ENCODE peak calls at places on chromosomes 16 and 17, in seven cellular contexts. L, G, V, Z, P, A and F are unnamed samples. For H3K27me3, the result is how much of the 10 kb centered on the place peaks cover.

GRCh38 chr17:76707985-76708807 is 2.6 kb downstream of the MXRA7 start:
- DNase-seq in L (no peak), G (no peak), V (peak), Z (no peak), P (no peak), A (no peak), F (no peak)

GRCh38 chr17:75826561-75827290 is 17.5 kb downstream of the UNC13D start:
- DNase-seq in L (no peak), G (no peak), V (no peak), Z (no peak), P (no peak), A (no peak), F (no peak)

GRCh38 chr17:55421179-55421934 is at the start of gene MMD:
- DNase-seq in L (no peak), G (peak), V (no peak), Z (peak), P (peak), A (no peak), F (no peak)

GRCh38 chr16:88478889-88479794 is 26.1 kb downstream of the ZFPM1 start:
- DNase-seq in L (no peak), G (no peak), V (no peak), Z (no peak), P (no peak), A (no peak), F (no peak)

GRCh38 chr17:46877466-46877865 is 26.1 kb downstream of the WNT9B start:
- DNase-seq in L (no peak), G (no peak), V (peak), Z (no peak), P (no peak), A (no peak), F (no peak)

GRCh38 chr16:75486014-75486404 is 9.2 kb downstream of the CHST6 start:
- DNase-seq in L (peak), G (no peak), V (no peak), Z (no peak), P (no peak), A (no peak), F (no peak)

GRCh38 chr17:32970281-32970680 is 21.4 kb upstream of the SPACA3 start:
- DNase-seq in L (peak), G (peak), V (no peak), Z (no peak), P (peak), A (no peak), F (no peak)

GRCh38 chr16:13503960-13504635 is 415.9 kb upstream of the ERCC4 start:
- DNase-seq in L (no peak), G (no peak), V (no peak), Z (no peak), P (no peak), A (no peak), F (no peak)

DNA sequence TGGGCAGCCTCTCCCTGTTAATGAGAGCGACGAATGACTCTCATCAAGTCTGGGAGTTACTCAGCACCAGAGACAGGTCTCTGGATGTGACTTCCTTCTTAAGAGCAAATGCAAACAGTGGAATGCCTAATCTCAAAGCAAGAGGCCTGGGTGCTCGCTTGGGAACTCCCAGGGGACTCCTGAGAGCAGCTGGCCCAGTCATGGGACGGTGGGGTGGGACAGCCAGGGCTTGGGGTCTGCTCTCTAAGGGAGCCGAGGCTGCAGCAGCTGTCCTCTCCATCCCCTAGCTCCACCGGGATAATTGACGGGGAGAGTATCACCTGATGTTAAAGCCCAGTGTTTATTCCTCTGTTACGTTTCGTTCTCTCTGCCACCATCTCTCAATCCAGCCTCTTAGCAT is 35.2 kb upstream of the CRHR1 start:
- DNase-seq in L (no peak), G (no peak), V (no peak), Z (no peak), P (no peak), A (no peak), F (no peak)
- H3K27me3 ChIP-seq in L (half or more), G (under half), V (half or more), Z (under half), P (under half), A (under half), F (under half)

GRCh38 chr16:85568519-85568918 is 44.6 kb upstream of the GSE1 start:
- DNase-seq in L (no peak), G (no peak), V (no peak), Z (peak), P (no peak), A (no peak), F (no peak)

GRCh38 chr16:85570213-85570734 is 42.8 kb upstream of the GSE1 start:
- DNase-seq in L (peak), G (no peak), V (no peak), Z (no peak), P (no peak), A (no peak), F (no peak)

GRCh38 chr16:85570735-85571562 is 42.2 kb upstream of the GSE1 start:
- DNase-seq in L (peak), G (no peak), V (peak), Z (peak), P (no peak), A (no peak), F (no peak)

GRCh38 chr16:85569039-85569614 is 44.0 kb upstream of the GSE1 start:
- DNase-seq in L (no peak), G (no peak), V (no peak), Z (no peak), P (no peak), A (no peak), F (no peak)

DNA sequence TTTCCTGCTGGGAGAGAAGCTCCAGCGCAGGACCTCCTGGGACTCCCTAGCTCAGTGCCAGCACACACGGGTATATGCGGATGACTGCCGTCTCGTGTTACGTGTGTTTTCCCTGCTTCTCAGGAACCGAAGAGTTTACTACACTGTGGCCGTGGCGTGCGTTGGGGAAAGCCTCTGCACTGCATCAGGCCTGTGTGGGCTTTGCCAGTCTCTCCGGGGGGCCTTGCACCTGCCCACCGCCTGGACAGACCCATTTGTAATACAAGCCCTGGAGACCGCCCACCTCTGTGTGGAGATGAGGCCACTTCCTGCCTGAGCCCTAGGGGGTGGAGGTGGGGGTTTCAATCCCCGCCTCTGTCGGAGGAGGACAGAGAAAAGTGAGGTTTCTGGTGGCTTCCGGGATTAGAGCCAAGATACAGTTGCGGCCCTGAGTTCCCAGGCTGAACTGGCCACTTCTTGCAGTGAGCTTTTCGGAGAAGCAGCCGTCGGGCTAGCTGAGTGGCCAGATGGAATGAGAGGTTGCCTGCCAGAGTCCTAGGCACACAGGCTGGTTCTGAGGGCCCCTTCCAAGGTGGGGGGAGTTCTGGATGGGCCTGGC is 43.4 kb upstream of the GSE1 start:
- DNase-seq in L (peak), G (no peak), V (no peak), Z (no peak), P (no peak), A (peak), F (no peak)
- H3K27ac ChIP-seq in L (peak), G (no peak), V (no peak), Z (peak), P (no peak), A (peak), F (no peak)

DNA sequence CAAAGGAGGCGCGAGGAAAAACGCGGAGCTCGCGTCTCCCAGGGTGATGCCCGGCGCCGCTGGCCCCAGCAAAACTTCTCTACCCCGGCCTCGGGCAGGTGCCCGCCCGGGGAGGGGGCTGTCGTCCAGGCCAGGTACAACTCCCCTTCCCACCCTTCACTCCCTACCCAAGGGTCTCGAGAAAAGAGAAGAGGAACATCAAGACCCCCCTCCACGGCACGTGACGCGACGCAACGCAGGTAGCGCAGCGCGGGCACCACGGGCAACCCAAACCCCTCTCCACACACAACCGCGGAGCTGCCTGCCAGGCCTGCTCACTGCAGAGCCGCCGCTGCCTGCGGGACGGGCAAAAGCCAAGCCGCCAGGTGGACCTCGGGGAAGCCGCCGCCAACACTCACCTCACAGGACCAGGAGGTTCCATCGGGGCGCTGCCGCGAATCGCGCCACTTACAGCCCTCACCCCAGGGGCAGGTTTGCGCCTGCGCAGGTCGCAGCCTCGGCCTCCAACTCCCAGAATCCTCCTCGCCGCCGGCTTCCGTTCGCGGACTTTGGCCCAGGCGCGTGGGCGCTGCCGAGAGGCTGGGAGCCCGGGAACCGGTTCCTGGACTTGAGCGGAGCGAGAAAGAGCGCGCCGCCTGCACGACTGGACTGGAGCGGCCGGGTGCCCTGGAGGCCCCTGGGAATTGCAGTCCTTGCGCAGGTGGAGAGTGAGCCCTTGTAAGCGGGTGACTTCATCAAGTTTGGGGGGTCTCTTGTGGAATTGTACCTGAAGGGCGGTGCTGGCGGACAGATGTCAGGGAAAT is at the start of gene ZNF232:
- DNase-seq in L (peak), G (peak), V (peak), Z (peak), P (peak), A (peak), F (peak)
- TF ChIP-seq CTCF in L (no peak), G (peak), V (no peak), Z (no peak), P (no peak), A (no peak), F (no peak)

DNA sequence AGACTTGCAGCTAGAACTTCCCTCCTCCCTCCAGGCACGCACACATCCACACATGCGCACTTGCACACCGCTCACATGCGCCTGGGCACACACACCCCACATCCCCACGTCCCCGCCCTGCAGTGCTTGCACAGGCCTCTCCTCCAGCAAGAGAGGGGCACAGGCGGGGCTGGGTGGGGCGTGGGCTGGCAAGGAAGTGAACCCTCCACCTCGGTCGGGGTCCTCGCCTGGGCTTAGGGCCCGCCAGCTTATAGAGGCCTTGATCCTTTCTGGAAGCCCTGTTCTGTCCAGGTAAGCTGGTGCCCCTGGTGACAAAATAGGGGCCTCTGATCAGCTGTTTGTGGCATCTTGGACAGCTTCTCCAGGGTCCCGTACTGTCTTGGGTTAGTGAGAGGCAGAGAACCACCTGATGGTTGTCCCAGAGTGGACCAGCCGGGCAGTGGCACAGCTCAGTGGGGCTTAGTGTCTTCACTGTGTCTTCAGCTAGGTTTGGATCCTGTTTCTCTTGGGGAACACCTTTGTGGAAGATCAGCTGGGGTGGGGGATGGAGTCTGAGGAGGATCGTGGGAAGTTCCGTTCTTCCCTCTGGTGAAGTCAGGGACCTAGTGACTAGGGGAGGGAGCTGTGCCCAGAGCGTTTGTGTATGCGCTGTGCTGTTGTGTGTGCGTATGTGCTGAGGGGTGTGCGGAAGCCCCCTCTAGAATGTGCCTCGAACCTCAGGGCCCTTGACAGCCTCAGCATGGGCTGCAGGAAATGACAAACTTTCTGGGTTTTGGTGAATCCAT is 12.1 kb downstream of the TBX4 start:
- DNase-seq in L (no peak), G (no peak), V (no peak), Z (peak), P (no peak), A (no peak), F (no peak)
- H3K27me3 ChIP-seq in L (under half), G (under half), V (half or more), Z (under half), P (under half), A (under half), F (half or more)

GRCh38 chr17:58363457-58364185 is 11.6 kb upstream of the SUPT4H1 start:
- DNase-seq in L (no peak), G (no peak), V (no peak), Z (no peak), P (no peak), A (no peak), F (no peak)

GRCh38 chr17:58364270-58364942 is 12.4 kb upstream of the SUPT4H1 start:
- DNase-seq in L (no peak), G (no peak), V (no peak), Z (peak), P (no peak), A (no peak), F (no peak)

GRCh38 chr17:58367462-58367861 is 15.5 kb upstream of the SUPT4H1 start:
- DNase-seq in L (no peak), G (no peak), V (no peak), Z (no peak), P (no peak), A (no peak), F (no peak)

GRCh38 chr17:58365980-58366595 is 14.1 kb upstream of the SUPT4H1 start:
- DNase-seq in L (peak), G (no peak), V (no peak), Z (no peak), P (no peak), A (no peak), F (no peak)

DNA sequence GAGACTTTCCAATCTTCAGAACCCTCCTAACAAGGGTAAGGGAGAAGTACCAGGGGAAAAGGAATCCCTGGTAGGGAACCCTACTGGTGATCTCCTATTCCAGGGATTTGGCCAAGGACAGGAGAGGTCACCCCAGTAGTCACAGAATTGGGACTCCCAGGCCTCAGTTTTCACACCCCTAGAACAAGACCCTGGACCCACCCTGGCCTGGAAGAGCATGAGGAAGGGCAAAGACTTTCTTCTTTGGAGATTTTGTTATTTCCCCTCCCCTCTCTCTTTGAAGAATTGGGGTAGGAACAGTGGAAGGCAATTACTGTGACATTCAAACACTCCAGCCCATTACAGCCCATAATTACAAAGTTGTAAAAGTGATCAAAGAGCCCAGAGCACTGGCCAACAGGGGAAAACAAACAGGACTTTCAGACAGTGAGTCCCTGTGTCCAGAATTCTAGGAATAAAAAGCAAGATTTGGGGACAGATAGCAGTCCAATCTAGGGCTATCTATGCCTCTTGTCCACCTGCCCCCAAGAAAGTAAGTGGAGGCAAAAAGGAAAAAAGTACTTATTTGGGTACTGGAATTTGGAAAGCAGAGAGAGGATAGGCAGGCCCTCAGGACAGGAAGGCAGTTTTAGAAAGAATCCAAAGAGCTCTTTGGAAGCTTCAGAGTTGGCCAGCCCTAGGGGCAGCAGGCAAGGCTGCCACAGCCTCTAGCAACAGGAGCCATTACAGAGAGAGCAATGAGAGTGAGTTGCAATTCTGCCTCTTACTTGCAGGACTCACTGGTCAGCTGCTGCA is 13.4 kb upstream of the SUPT4H1 start:
- DNase-seq in L (no peak), G (no peak), V (no peak), Z (no peak), P (no peak), A (no peak), F (no peak)
- H3K27ac ChIP-seq in L (peak), G (no peak), V (no peak), Z (peak), P (no peak), A (no peak), F (no peak)

GRCh38 chr17:83069571-83069906 is 9.9 kb upstream of the METRNL start:
- DNase-seq in L (no peak), G (no peak), V (no peak), Z (no peak), P (no peak), A (no peak), F (no peak)

GRCh38 chr17:83067071-83067717 is 12.2 kb upstream of the METRNL start:
- DNase-seq in L (no peak), G (peak), V (peak), Z (peak), P (no peak), A (no peak), F (no peak)

GRCh38 chr17:83068641-83069570 is 10.5 kb upstream of the METRNL start:
- DNase-seq in L (peak), G (no peak), V (no peak), Z (peak), P (no peak), A (no peak), F (no peak)

GRCh38 chr17:83065660-83066542 is 13.5 kb upstream of the METRNL start:
- DNase-seq in L (no peak), G (peak), V (peak), Z (peak), P (peak), A (no peak), F (no peak)

DNA sequence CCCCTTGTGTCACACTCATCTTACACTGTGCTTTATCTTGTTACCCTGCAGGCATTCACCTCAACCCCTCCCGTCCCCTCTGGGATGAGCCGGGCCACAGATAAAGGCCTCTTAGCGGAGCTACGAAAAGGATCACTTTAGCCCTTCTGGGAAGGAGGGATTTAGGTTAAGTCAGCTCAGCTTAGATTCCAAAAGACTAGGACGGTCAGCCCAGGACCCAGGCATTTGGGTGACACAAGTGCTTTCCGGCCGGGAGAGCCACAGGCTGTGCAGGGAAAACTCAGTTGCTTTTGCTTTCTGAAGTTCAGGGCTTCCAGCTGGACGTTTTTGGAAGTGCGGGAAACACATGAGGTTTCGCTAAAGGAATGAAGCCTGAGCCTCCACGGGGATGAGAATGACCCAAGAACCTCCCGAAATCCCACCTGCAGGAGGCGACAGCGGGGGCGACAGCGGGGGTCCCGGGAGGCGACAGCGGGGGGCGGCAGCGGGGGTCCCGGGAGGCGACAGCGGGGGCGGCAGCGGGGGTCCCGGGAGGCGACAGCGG is 11.6 kb upstream of the METRNL start:
- DNase-seq in L (peak), G (no peak), V (peak), Z (peak), P (no peak), A (no peak), F (no peak)
- TF ChIP-seq CTCF in L (no peak), G (no peak), V (no peak), Z (no peak), P (no peak), A (peak), F (no peak)

GRCh38 chr16:80674884-80675283 is 129.5 kb downstream of the CDYL2 start:
- DNase-seq in L (no peak), G (no peak), V (no peak), Z (no peak), P (no peak), A (no peak), F (no peak)
- H3K27me3 ChIP-seq in L (under half), G (under half), V (under half), Z (under half), P (under half), A (under half), F (under half)

DNA sequence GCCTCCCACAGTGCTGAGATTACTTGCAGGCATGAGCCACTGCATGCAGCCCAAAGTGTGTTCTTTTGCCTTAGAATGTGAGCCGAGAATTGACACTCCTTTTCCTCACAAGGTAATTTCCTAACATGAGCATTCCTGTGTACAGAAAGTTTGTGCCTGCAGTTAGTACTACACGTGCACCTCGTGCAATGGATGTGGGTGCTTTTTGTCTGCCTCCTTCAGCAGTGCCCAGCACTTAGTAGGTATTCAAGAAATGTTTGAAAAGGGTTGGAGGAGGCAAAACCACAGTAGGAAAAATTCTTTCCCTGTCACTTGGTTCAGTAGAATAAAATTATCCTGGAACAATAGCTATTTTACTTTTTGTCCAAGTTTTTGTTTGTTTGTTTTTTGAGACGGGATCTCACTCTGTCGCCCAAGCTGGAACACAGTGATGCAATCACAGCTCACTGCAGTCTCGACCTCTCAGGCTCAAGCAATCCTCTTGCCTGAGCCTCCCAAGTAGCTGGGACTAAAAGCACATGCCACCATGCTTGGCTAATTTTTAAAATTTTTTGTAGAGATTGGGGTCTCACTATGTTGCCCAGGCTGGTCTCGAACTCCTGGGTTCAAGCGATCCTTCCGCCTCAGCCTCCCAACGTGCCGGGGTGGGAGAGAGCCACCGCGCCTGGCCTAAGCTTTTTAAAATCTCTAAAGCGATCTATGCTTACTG is 2.4 kb downstream of the NDE1 start:
- DNase-seq in L (no peak), G (no peak), V (no peak), Z (no peak), P (no peak), A (no peak), F (no peak)
- H3K27ac ChIP-seq in L (no peak), G (no peak), V (peak), Z (no peak), P (no peak), A (no peak), F (no peak)